ENCODE peak calls at places on chromosomes 3 and 15, in ten cellular contexts. One of them, this sample, is unnamed.

GRCh38 chr3:127680790-127681189 is 8.0 kb downstream of the ABTB1 start:
- DNase-seq in amniotic stem cell: no peak
- DNase-seq in lower leg skin: no peak
- DNase-seq in 8988T: no peak
- DNase-seq in T-helper 2 cell: no peak
- DNase-seq in activated naive CD4-positive, alpha-beta T cell treated with anti-CD3 and anti-CD28 coated beads for 36 hours: no peak
- DNase-seq in stimulated activated CD8-positive, alpha-beta memory T cell treated with anti-CD3 and anti-CD28 coated beads, Interleukin-12 subunit alpha, Interleukin-12 subunit beta, amount 100 ng/mL, for 1 hour: no peak
- DNase-seq in sigmoid colon: peak
- DNase-seq in COR-L47: no peak
- DNase-seq in pancreas: peak
- DNase-seq in this sample: no peak

GRCh38 chr3:41792806-41793205 is 169.1 kb downstream of the ULK4 start:
- DNase-seq in amniotic stem cell: no peak
- DNase-seq in lower leg skin: no peak
- DNase-seq in 8988T: no peak
- DNase-seq in T-helper 2 cell: no peak
- DNase-seq in activated naive CD4-positive, alpha-beta T cell treated with anti-CD3 and anti-CD28 coated beads for 36 hours: no peak
- DNase-seq in stimulated activated CD8-positive, alpha-beta memory T cell treated with anti-CD3 and anti-CD28 coated beads, Interleukin-12 subunit alpha, Interleukin-12 subunit beta, amount 100 ng/mL, for 1 hour: no peak
- DNase-seq in sigmoid colon: no peak
- DNase-seq in COR-L47: no peak
- DNase-seq in pancreas: no peak
- DNase-seq in this sample: no peak

GRCh38 chr15:74238984-74239645 is 3.0 kb downstream of the CCDC33 start:
- DNase-seq in amniotic stem cell: no peak
- DNase-seq in lower leg skin: no peak
- DNase-seq in 8988T: no peak
- DNase-seq in T-helper 2 cell: no peak
- DNase-seq in activated naive CD4-positive, alpha-beta T cell treated with anti-CD3 and anti-CD28 coated beads for 36 hours: no peak
- DNase-seq in stimulated activated CD8-positive, alpha-beta memory T cell treated with anti-CD3 and anti-CD28 coated beads, Interleukin-12 subunit alpha, Interleukin-12 subunit beta, amount 100 ng/mL, for 1 hour: no peak
- DNase-seq in sigmoid colon: no peak
- DNase-seq in COR-L47: no peak
- DNase-seq in pancreas: no peak
- DNase-seq in this sample: no peak

GRCh38 chr15:26394801-26395200 is 378.1 kb downstream of the GABRB3 start:
- DNase-seq in amniotic stem cell: no peak
- DNase-seq in lower leg skin: no peak
- DNase-seq in 8988T: no peak
- DNase-seq in T-helper 2 cell: no peak
- DNase-seq in activated naive CD4-positive, alpha-beta T cell treated with anti-CD3 and anti-CD28 coated beads for 36 hours: no peak
- DNase-seq in stimulated activated CD8-positive, alpha-beta memory T cell treated with anti-CD3 and anti-CD28 coated beads, Interleukin-12 subunit alpha, Interleukin-12 subunit beta, amount 100 ng/mL, for 1 hour: no peak
- DNase-seq in sigmoid colon: no peak
- DNase-seq in COR-L47: no peak
- DNase-seq in pancreas: no peak
- DNase-seq in this sample: no peak

GRCh38 chr3:128297401-128298138 is 144.3 kb downstream of the EEFSEC start:
- DNase-seq in amniotic stem cell: peak
- DNase-seq in lower leg skin: peak
- DNase-seq in 8988T: no peak
- DNase-seq in T-helper 2 cell: no peak
- DNase-seq in activated naive CD4-positive, alpha-beta T cell treated with anti-CD3 and anti-CD28 coated beads for 36 hours: no peak
- DNase-seq in stimulated activated CD8-positive, alpha-beta memory T cell treated with anti-CD3 and anti-CD28 coated beads, Interleukin-12 subunit alpha, Interleukin-12 subunit beta, amount 100 ng/mL, for 1 hour: no peak
- DNase-seq in sigmoid colon: no peak
- DNase-seq in COR-L47: no peak
- DNase-seq in pancreas: no peak
- DNase-seq in this sample: no peak

GRCh38 chr3:140712301-140712700 is 34.4 kb downstream of the TRIM42 start:
- DNase-seq in amniotic stem cell: no peak
- DNase-seq in lower leg skin: no peak
- DNase-seq in 8988T: no peak
- DNase-seq in T-helper 2 cell: no peak
- DNase-seq in activated naive CD4-positive, alpha-beta T cell treated with anti-CD3 and anti-CD28 coated beads for 36 hours: no peak
- DNase-seq in stimulated activated CD8-positive, alpha-beta memory T cell treated with anti-CD3 and anti-CD28 coated beads, Interleukin-12 subunit alpha, Interleukin-12 subunit beta, amount 100 ng/mL, for 1 hour: no peak
- DNase-seq in sigmoid colon: no peak
- DNase-seq in COR-L47: no peak
- DNase-seq in pancreas: no peak
- DNase-seq in this sample: no peak

GRCh38 chr3:122996038-122996580 is 31.5 kb downstream of the SEMA5B start:
- DNase-seq in amniotic stem cell: no peak
- DNase-seq in lower leg skin: peak
- DNase-seq in 8988T: no peak
- DNase-seq in T-helper 2 cell: no peak
- DNase-seq in activated naive CD4-positive, alpha-beta T cell treated with anti-CD3 and anti-CD28 coated beads for 36 hours: no peak
- DNase-seq in stimulated activated CD8-positive, alpha-beta memory T cell treated with anti-CD3 and anti-CD28 coated beads, Interleukin-12 subunit alpha, Interleukin-12 subunit beta, amount 100 ng/mL, for 1 hour: no peak
- DNase-seq in sigmoid colon: no peak
- DNase-seq in COR-L47: no peak
- DNase-seq in pancreas: peak
- DNase-seq in this sample: no peak

GRCh38 chr3:143000525-143000924 is 845 bp upstream of the U2SURP start:
- DNase-seq in amniotic stem cell: no peak
- DNase-seq in lower leg skin: no peak
- DNase-seq in 8988T: no peak
- DNase-seq in T-helper 2 cell: no peak
- DNase-seq in activated naive CD4-positive, alpha-beta T cell treated with anti-CD3 and anti-CD28 coated beads for 36 hours: no peak
- DNase-seq in stimulated activated CD8-positive, alpha-beta memory T cell treated with anti-CD3 and anti-CD28 coated beads, Interleukin-12 subunit alpha, Interleukin-12 subunit beta, amount 100 ng/mL, for 1 hour: no peak
- DNase-seq in sigmoid colon: no peak
- DNase-seq in COR-L47: no peak
- DNase-seq in pancreas: no peak
- DNase-seq in this sample: no peak

GRCh38 chr15:47027322-47027946 is 689.9 kb upstream of the SEMA6D start:
- DNase-seq in amniotic stem cell: no peak
- DNase-seq in lower leg skin: no peak
- DNase-seq in 8988T: no peak
- DNase-seq in T-helper 2 cell: no peak
- DNase-seq in activated naive CD4-positive, alpha-beta T cell treated with anti-CD3 and anti-CD28 coated beads for 36 hours: no peak
- DNase-seq in stimulated activated CD8-positive, alpha-beta memory T cell treated with anti-CD3 and anti-CD28 coated beads, Interleukin-12 subunit alpha, Interleukin-12 subunit beta, amount 100 ng/mL, for 1 hour: no peak
- DNase-seq in sigmoid colon: no peak
- DNase-seq in COR-L47: peak
- DNase-seq in pancreas: no peak
- DNase-seq in this sample: peak

GRCh38 chr3:46900007-46900292 is 22.4 kb downstream of the PTH1R start:
- DNase-seq in amniotic stem cell: no peak
- DNase-seq in lower leg skin: no peak
- DNase-seq in 8988T: peak
- DNase-seq in T-helper 2 cell: no peak
- DNase-seq in activated naive CD4-positive, alpha-beta T cell treated with anti-CD3 and anti-CD28 coated beads for 36 hours: no peak
- DNase-seq in stimulated activated CD8-positive, alpha-beta memory T cell treated with anti-CD3 and anti-CD28 coated beads, Interleukin-12 subunit alpha, Interleukin-12 subunit beta, amount 100 ng/mL, for 1 hour: no peak
- DNase-seq in sigmoid colon: no peak
- DNase-seq in COR-L47: peak
- DNase-seq in pancreas: no peak
- DNase-seq in this sample: peak

GRCh38 chr15:85800460-85801123 is 5.9 kb upstream of the KLHL25 start:
- DNase-seq in amniotic stem cell: no peak
- DNase-seq in lower leg skin: peak
- DNase-seq in 8988T: no peak
- DNase-seq in T-helper 2 cell: no peak
- DNase-seq in activated naive CD4-positive, alpha-beta T cell treated with anti-CD3 and anti-CD28 coated beads for 36 hours: no peak
- DNase-seq in stimulated activated CD8-positive, alpha-beta memory T cell treated with anti-CD3 and anti-CD28 coated beads, Interleukin-12 subunit alpha, Interleukin-12 subunit beta, amount 100 ng/mL, for 1 hour: no peak
- DNase-seq in sigmoid colon: peak
- DNase-seq in COR-L47: peak
- DNase-seq in pancreas: peak
- DNase-seq in this sample: no peak

GRCh38 chr3:146817705-146818104 is 212.6 kb upstream of the PLSCR5 start:
- DNase-seq in amniotic stem cell: peak
- DNase-seq in lower leg skin: no peak
- DNase-seq in 8988T: no peak
- DNase-seq in T-helper 2 cell: no peak
- DNase-seq in activated naive CD4-positive, alpha-beta T cell treated with anti-CD3 and anti-CD28 coated beads for 36 hours: no peak
- DNase-seq in stimulated activated CD8-positive, alpha-beta memory T cell treated with anti-CD3 and anti-CD28 coated beads, Interleukin-12 subunit alpha, Interleukin-12 subunit beta, amount 100 ng/mL, for 1 hour: no peak
- DNase-seq in sigmoid colon: no peak
- DNase-seq in COR-L47: peak
- DNase-seq in pancreas: no peak
- DNase-seq in this sample: no peak

This sample was measured in NCI-H748 treated with DMSO at 0.1 percent for 48 hours.